ENCODE peak calls at places on chromosomes 3 and 15, in ten cellular contexts. One of them, this sample, is unnamed.

GRCh38 chr3:49769516-49769915 is 16.8 kb downstream of the IP6K1 start:
- DNase-seq in fibroblast of mammary gland: peak; percentile 41
- DNase-seq in IMR-90: peak; percentile 55
- DNase-seq in K562: no peak
- DNase-seq in BE2C: no peak
- DNase-seq in fibroblast of pulmonary artery: no peak
- DNase-seq in adrenal gland: no peak
- DNase-seq in GM23338: no peak
- DNase-seq in left ventricle myocardium inferior: no peak
- DNase-seq in AG09309: no peak
- DNase-seq in this sample: no peak

GRCh38 chr3:197953881-197954280 is 3.9 kb downstream of the RPL35A start:
- DNase-seq in fibroblast of mammary gland: peak; percentile 88
- DNase-seq in IMR-90: peak; percentile 25
- DNase-seq in K562: no peak
- DNase-seq in BE2C: no peak
- DNase-seq in fibroblast of pulmonary artery: peak; percentile 52
- DNase-seq in adrenal gland: peak; percentile 89
- DNase-seq in GM23338: no peak
- DNase-seq in left ventricle myocardium inferior: no peak
- DNase-seq in AG09309: no peak
- DNase-seq in this sample: no peak

GRCh38 chr3:123817413-123817812 is 66.7 kb downstream of the MYLK start:
- DNase-seq in fibroblast of mammary gland: no peak
- DNase-seq in IMR-90: no peak
- DNase-seq in K562: no peak
- DNase-seq in BE2C: no peak
- DNase-seq in fibroblast of pulmonary artery: no peak
- DNase-seq in adrenal gland: no peak
- DNase-seq in GM23338: no peak
- DNase-seq in left ventricle myocardium inferior: no peak
- DNase-seq in AG09309: no peak
- DNase-seq in this sample: no peak

GRCh38 chr15:48365575-48365974 is 34.3 kb downstream of the DUT start:
- DNase-seq in fibroblast of mammary gland: no peak
- DNase-seq in IMR-90: no peak
- DNase-seq in K562: no peak
- DNase-seq in BE2C: no peak
- DNase-seq in fibroblast of pulmonary artery: no peak
- DNase-seq in adrenal gland: no peak
- DNase-seq in GM23338: no peak
- DNase-seq in left ventricle myocardium inferior: no peak
- DNase-seq in AG09309: no peak
- DNase-seq in this sample: no peak

GRCh38 chr3:195263193-195263924 is 7.6 kb downstream of the XXYLT1 start:
- DNase-seq in fibroblast of mammary gland: no peak
- DNase-seq in IMR-90: peak; percentile 21
- DNase-seq in K562: no peak
- DNase-seq in BE2C: no peak
- DNase-seq in fibroblast of pulmonary artery: no peak
- DNase-seq in adrenal gland: no peak
- DNase-seq in GM23338: no peak
- DNase-seq in left ventricle myocardium inferior: no peak
- DNase-seq in AG09309: no peak
- DNase-seq in this sample: no peak

GRCh38 chr15:31483053-31483923 is 156.7 kb downstream of the KLF13 start:
- DNase-seq in fibroblast of mammary gland: no peak
- DNase-seq in IMR-90: no peak
- DNase-seq in K562: no peak
- DNase-seq in BE2C: no peak
- DNase-seq in fibroblast of pulmonary artery: no peak
- DNase-seq in adrenal gland: no peak
- DNase-seq in GM23338: peak; percentile 73
- DNase-seq in left ventricle myocardium inferior: no peak
- DNase-seq in AG09309: no peak
- DNase-seq in this sample: peak; percentile 64

GRCh38 chr15:34359416-34359815 is 7.6 kb downstream of the LPCAT4 start:
- DNase-seq in fibroblast of mammary gland: no peak
- DNase-seq in IMR-90: no peak
- DNase-seq in K562: no peak
- DNase-seq in BE2C: no peak
- DNase-seq in fibroblast of pulmonary artery: no peak
- DNase-seq in adrenal gland: peak; percentile 64
- DNase-seq in GM23338: no peak
- DNase-seq in left ventricle myocardium inferior: no peak
- DNase-seq in AG09309: no peak
- DNase-seq in this sample: peak; percentile 47

GRCh38 chr3:126998320-126998719 is 15.4 kb downstream of the PLXNA1 start:
- DNase-seq in fibroblast of mammary gland: no peak
- DNase-seq in IMR-90: no peak
- DNase-seq in K562: no peak
- DNase-seq in BE2C: no peak
- DNase-seq in fibroblast of pulmonary artery: no peak
- DNase-seq in adrenal gland: no peak
- DNase-seq in GM23338: no peak
- DNase-seq in left ventricle myocardium inferior: no peak
- DNase-seq in AG09309: no peak
- DNase-seq in this sample: no peak

GRCh38 chr3:99131876-99132275 is 230.4 kb upstream of the DCBLD2 start:
- DNase-seq in fibroblast of mammary gland: no peak
- DNase-seq in IMR-90: no peak
- DNase-seq in K562: no peak
- DNase-seq in BE2C: no peak
- DNase-seq in fibroblast of pulmonary artery: peak; percentile 36
- DNase-seq in adrenal gland: no peak
- DNase-seq in GM23338: no peak
- DNase-seq in left ventricle myocardium inferior: no peak
- DNase-seq in AG09309: no peak
- DNase-seq in this sample: no peak

GRCh38 chr3:187808466-187809291 is 63.4 kb upstream of the BCL6 start:
- DNase-seq in fibroblast of mammary gland: no peak
- DNase-seq in IMR-90: no peak
- DNase-seq in K562: no peak
- DNase-seq in BE2C: no peak
- DNase-seq in fibroblast of pulmonary artery: no peak
- DNase-seq in adrenal gland: no peak
- DNase-seq in GM23338: peak; percentile 33
- DNase-seq in left ventricle myocardium inferior: no peak
- DNase-seq in AG09309: no peak
- DNase-seq in this sample: no peak

GRCh38 chr3:72447059-72447946 is 400.9 kb downstream of the SHQ1 start:
- DNase-seq in fibroblast of mammary gland: peak; percentile 84
- DNase-seq in IMR-90: peak; percentile 86
- DNase-seq in K562: peak; percentile 83
- DNase-seq in BE2C: peak; percentile 96
- DNase-seq in fibroblast of pulmonary artery: peak; percentile 91
- DNase-seq in adrenal gland: peak; percentile 92
- DNase-seq in GM23338: peak; percentile 92
- DNase-seq in left ventricle myocardium inferior: peak; percentile 93
- DNase-seq in AG09309: peak; percentile 45
- DNase-seq in this sample: peak; percentile 96

GRCh38 chr3:157097198-157097597 is 62.7 kb downstream of the CCNL1 start:
- DNase-seq in fibroblast of mammary gland: no peak
- DNase-seq in IMR-90: no peak
- DNase-seq in K562: no peak
- DNase-seq in BE2C: no peak
- DNase-seq in fibroblast of pulmonary artery: no peak
- DNase-seq in adrenal gland: no peak
- DNase-seq in GM23338: no peak
- DNase-seq in left ventricle myocardium inferior: no peak
- DNase-seq in AG09309: no peak
- DNase-seq in this sample: no peak
- H3K4me3 ChIP-seq in fibroblast of mammary gland: no peak overlapping the region
- H3K4me3 ChIP-seq in IMR-90: no peak overlapping the region
- H3K4me3 ChIP-seq in K562: no peak overlapping the region
- H3K4me3 ChIP-seq in BE2C: no peak overlapping the region
- H3K4me3 ChIP-seq in fibroblast of pulmonary artery: no peak overlapping the region
- H3K4me3 ChIP-seq in adrenal gland: no peak overlapping the region
- H3K4me3 ChIP-seq in GM23338: no peak overlapping the region
- H3K4me3 ChIP-seq in left ventricle myocardium inferior: no peak overlapping the region
- H3K4me3 ChIP-seq in AG09309: no peak overlapping the region
- H3K4me3 ChIP-seq in this sample: no peak overlapping the region

DNA sequence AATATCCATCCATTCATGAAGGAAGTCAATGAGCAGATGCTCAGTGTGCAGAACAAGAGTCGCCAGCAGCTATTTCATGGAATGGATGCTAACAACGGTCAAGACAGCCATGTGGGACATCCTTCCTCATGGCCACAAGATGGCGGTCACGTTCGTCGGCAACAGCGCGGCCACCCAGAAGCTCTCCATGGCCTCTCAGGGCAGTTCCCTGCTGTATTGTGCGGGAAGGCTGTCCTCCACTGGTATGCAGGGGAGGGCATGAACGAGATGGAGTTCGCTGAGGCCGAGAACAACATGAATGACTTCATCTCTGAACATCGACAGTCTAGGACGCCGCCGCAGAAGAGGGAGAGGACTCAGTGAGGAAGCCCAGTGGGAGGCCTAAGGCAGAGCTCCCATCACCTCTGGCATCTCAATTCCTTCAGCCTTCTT is 208.3 kb downstream of the TJP1 start:
- DNase-seq in fibroblast of mammary gland: no peak
- DNase-seq in IMR-90: no peak
- DNase-seq in K562: peak; percentile 60
- DNase-seq in BE2C: peak; percentile 44
- DNase-seq in fibroblast of pulmonary artery: peak; percentile 44
- DNase-seq in adrenal gland: no peak
- DNase-seq in GM23338: peak; percentile 73
- DNase-seq in left ventricle myocardium inferior: no peak
- DNase-seq in AG09309: no peak
- DNase-seq in this sample: no peak
- TF ChIP-seq CTCF in fibroblast of mammary gland: no peak
- TF ChIP-seq CTCF in IMR-90: no peak
- TF ChIP-seq CTCF in K562: peak; percentile 75
- TF ChIP-seq CTCF in BE2C: peak; percentile 58
- TF ChIP-seq CTCF in fibroblast of pulmonary artery: peak; percentile 19
- TF ChIP-seq CTCF in adrenal gland: no peak
- TF ChIP-seq CTCF in GM23338: peak; percentile 62
- TF ChIP-seq CTCF in left ventricle myocardium inferior: no peak
- TF ChIP-seq CTCF in AG09309: peak; percentile 48
- TF ChIP-seq CTCF in this sample: no peak

GRCh38 chr3:23726811-23727548 is 78.8 kb upstream of the UBE2E1 start:
- DNase-seq in fibroblast of mammary gland: no peak
- DNase-seq in IMR-90: no peak
- DNase-seq in K562: no peak
- DNase-seq in BE2C: no peak
- DNase-seq in fibroblast of pulmonary artery: no peak
- DNase-seq in adrenal gland: no peak
- DNase-seq in GM23338: no peak
- DNase-seq in left ventricle myocardium inferior: no peak
- DNase-seq in AG09309: no peak
- DNase-seq in this sample: no peak
- H3K4me3 ChIP-seq in fibroblast of mammary gland: no peak overlapping the region
- H3K4me3 ChIP-seq in IMR-90: no peak overlapping the region
- H3K4me3 ChIP-seq in K562: no peak overlapping the region
- H3K4me3 ChIP-seq in BE2C: no peak overlapping the region
- H3K4me3 ChIP-seq in fibroblast of pulmonary artery: no peak overlapping the region
- H3K4me3 ChIP-seq in adrenal gland: no peak overlapping the region
- H3K4me3 ChIP-seq in GM23338: no peak overlapping the region
- H3K4me3 ChIP-seq in left ventricle myocardium inferior: no peak overlapping the region
- H3K4me3 ChIP-seq in AG09309: no peak overlapping the region
- H3K4me3 ChIP-seq in this sample: no peak overlapping the region

DNA sequence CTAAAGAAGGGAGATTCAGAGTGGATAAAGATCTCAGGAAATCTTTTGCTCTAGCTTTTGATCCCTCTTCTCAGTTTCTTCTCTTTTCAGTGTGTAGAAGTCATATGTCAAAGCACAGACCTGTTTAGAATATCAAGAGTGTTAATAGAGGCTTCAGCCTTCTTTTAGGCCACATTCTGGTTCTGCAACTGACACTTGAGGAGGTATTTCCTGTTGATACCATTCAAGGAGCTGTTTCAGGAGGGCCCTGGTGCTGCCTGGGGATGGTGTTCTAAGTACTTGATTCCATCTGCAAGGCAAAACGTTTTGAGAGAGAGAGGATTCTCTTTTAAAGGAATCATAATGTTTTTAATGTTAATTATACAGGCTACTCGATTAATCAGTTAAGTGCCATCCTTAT is 313.7 kb downstream of the PTPRG start:
- DNase-seq in fibroblast of mammary gland: no peak
- DNase-seq in IMR-90: peak; percentile 62
- DNase-seq in K562: no peak
- DNase-seq in BE2C: no peak
- DNase-seq in fibroblast of pulmonary artery: peak; percentile 55
- DNase-seq in adrenal gland: no peak
- DNase-seq in GM23338: peak; percentile 82
- DNase-seq in left ventricle myocardium inferior: no peak
- DNase-seq in AG09309: no peak
- DNase-seq in this sample: no peak
- TF ChIP-seq CTCF in fibroblast of mammary gland: no peak
- TF ChIP-seq CTCF in IMR-90: no peak
- TF ChIP-seq CTCF in K562: no peak
- TF ChIP-seq CTCF in BE2C: no peak
- TF ChIP-seq CTCF in fibroblast of pulmonary artery: no peak
- TF ChIP-seq CTCF in adrenal gland: no peak
- TF ChIP-seq CTCF in GM23338: no peak
- TF ChIP-seq CTCF in left ventricle myocardium inferior: no peak
- TF ChIP-seq CTCF in AG09309: no peak
- TF ChIP-seq CTCF in this sample: no peak

DNA sequence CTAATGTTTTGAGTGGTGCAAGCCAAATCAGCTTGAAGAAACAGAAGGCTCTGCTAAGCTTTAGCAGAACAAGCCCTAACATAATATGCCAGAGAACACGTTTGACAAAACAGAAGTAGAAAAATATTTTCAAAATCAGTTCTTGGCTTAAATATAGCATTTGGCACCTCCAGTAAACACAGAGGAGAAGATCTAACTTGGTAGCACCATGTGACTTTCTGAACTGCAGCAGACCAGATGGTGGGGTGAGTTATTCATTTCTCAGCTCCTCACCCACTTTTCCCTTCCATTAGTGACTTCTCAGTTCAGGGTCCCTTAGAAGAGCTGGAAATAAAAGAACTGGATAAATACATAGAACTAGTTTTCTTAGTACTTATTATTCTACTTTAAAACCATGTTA is 395.8 kb downstream of the MAGI1 start:
- DNase-seq in fibroblast of mammary gland: peak; percentile 15
- DNase-seq in IMR-90: no peak
- DNase-seq in K562: no peak
- DNase-seq in BE2C: no peak
- DNase-seq in fibroblast of pulmonary artery: no peak
- DNase-seq in adrenal gland: no peak
- DNase-seq in GM23338: no peak
- DNase-seq in left ventricle myocardium inferior: no peak
- DNase-seq in AG09309: no peak
- DNase-seq in this sample: no peak
- H3K4me3 ChIP-seq in fibroblast of mammary gland: no peak overlapping the region
- H3K4me3 ChIP-seq in IMR-90: no peak overlapping the region
- H3K4me3 ChIP-seq in K562: no peak overlapping the region
- H3K4me3 ChIP-seq in BE2C: no peak overlapping the region
- H3K4me3 ChIP-seq in fibroblast of pulmonary artery: no peak overlapping the region
- H3K4me3 ChIP-seq in adrenal gland: no peak overlapping the region
- H3K4me3 ChIP-seq in GM23338: no peak overlapping the region
- H3K4me3 ChIP-seq in left ventricle myocardium inferior: no peak overlapping the region
- H3K4me3 ChIP-seq in AG09309: no peak overlapping the region
- H3K4me3 ChIP-seq in this sample: no peak overlapping the region

GRCh38 chr3:48662753-48663488 is at the start of gene CELSR3:
- DNase-seq in fibroblast of mammary gland: peak; percentile 93
- DNase-seq in IMR-90: peak; percentile 90
- DNase-seq in K562: peak; percentile 39
- DNase-seq in BE2C: peak; percentile 78
- DNase-seq in fibroblast of pulmonary artery: peak; percentile 92
- DNase-seq in adrenal gland: peak; percentile 84
- DNase-seq in GM23338: peak; percentile 95
- DNase-seq in left ventricle myocardium inferior: peak; percentile 33
- DNase-seq in AG09309: peak; percentile 76
- DNase-seq in this sample: peak; percentile 74
- TF ChIP-seq CTCF in fibroblast of mammary gland: no peak
- TF ChIP-seq CTCF in IMR-90: no peak
- TF ChIP-seq CTCF in K562: no peak
- TF ChIP-seq CTCF in BE2C: no peak
- TF ChIP-seq CTCF in fibroblast of pulmonary artery: no peak
- TF ChIP-seq CTCF in adrenal gland: no peak
- TF ChIP-seq CTCF in GM23338: no peak
- TF ChIP-seq CTCF in left ventricle myocardium inferior: no peak
- TF ChIP-seq CTCF in AG09309: no peak
- TF ChIP-seq CTCF in this sample: no peak